ENCODE peak calls at places on chromosomes 11 and 22, in five cellular contexts. P is endothelial cell, U is lower leg skin, B is IMR-90, H is HT1080. X is an unnamed sample.

GRCh38 chr11:10715571-10715970 is 22.0 kb upstream of the IRAG1 start:
- DNase-seq in H (no peak), U (no peak), B (no peak), P (no peak), X (no peak)

GRCh38 chr22:31340360-31340759 is 5.8 kb downstream of the PATZ1 start:
- DNase-seq in U (no peak), B (no peak), H (no peak), P (no peak), X (no peak)

GRCh38 chr11:3202759-3203158 is 15.9 kb downstream of the MRGPRG start:
- DNase-seq in P (no peak), U (no peak), B (no peak), H (no peak), X (no peak)

GRCh38 chr11:132838621-132839020 is 693.7 kb downstream of the OPCML start:
- DNase-seq in P (no peak), U (no peak), B (peak), H (peak), X (peak)

GRCh38 chr11:71282581-71283351 is 30.4 kb upstream of the SHANK2 start:
- DNase-seq in P (no peak), H (peak), B (no peak), U (no peak), X (no peak)

GRCh38 chr11:72075109-72075508 is 5.2 kb downstream of the NUMA1 start:
- DNase-seq in P (no peak), U (no peak), H (no peak), B (no peak), X (no peak)

GRCh38 chr11:114080219-114080618 is 20.7 kb downstream of the ZBTB16 start:
- DNase-seq in H (no peak), U (no peak), P (no peak), B (no peak), X (peak)

GRCh38 chr22:36274547-36274946 is 21.6 kb downstream of the APOL1 start:
- DNase-seq in H (no peak), B (no peak), P (no peak), U (no peak), X (no peak)